ENCODE peak calls at places on chromosomes 6 and 20, in eight cellular contexts. M, T, U, B, C, S, R and W are unnamed samples.

GRCh38 chr6:27158316-27158643 is 89.2 kb upstream of the PRSS16 start:
- DNase-seq in M (no peak), T (no peak), U (no peak), B (no peak), C (no peak), S (no peak), R (no peak), W (no peak)

GRCh38 chr20:49406666-49407065 is 75.8 kb downstream of the KCNB1 start:
- DNase-seq in M (no peak), T (no peak), U (no peak), B (no peak), C (no peak), S (no peak), R (no peak), W (no peak)

GRCh38 chr20:50504231-50504823 is 5.9 kb upstream of the PTPN1 start:
- DNase-seq in M (no peak), T (no peak), U (no peak), B (no peak), C (no peak), S (no peak), R (no peak), W (no peak)

GRCh38 chr6:123925360-123925759 is 121.7 kb downstream of the NKAIN2 start:
- DNase-seq in M (no peak), T (no peak), U (no peak), B (no peak), C (no peak), S (no peak), R (no peak), W (no peak)

GRCh38 chr20:577167-577791 is 32.8 kb downstream of the TCF15 start:
- DNase-seq in M (no peak), T (no peak), U (no peak), B (no peak), C (no peak), S (no peak), R (no peak), W (no peak)

GRCh38 chr6:168007592-168008338 is 10.3 kb downstream of the KIF25 start:
- DNase-seq in M (peak; percentile 34), T (peak; percentile 79), U (no peak), B (no peak), C (no peak), S (no peak), R (no peak), W (peak; percentile 98)

GRCh38 chr6:170086639-170087420 is 204.0 kb downstream of the DLL1 start:
- DNase-seq in M (peak; percentile 10), T (no peak), U (peak; percentile 70), B (no peak), C (peak; percentile 7), S (peak; percentile 46), R (no peak), W (no peak)

GRCh38 chr6:62523630-62524029 is 237.6 kb upstream of the KHDRBS2 start:
- DNase-seq in M (no peak), T (no peak), U (no peak), B (no peak), C (no peak), S (no peak), R (no peak), W (no peak)

GRCh38 chr6:158408552-158409130 is 96.4 kb downstream of the TULP4 start:
- DNase-seq in M (peak; percentile 24), T (no peak), U (no peak), B (peak; percentile 25), C (peak; percentile 45), S (peak; percentile 79), R (no peak), W (no peak)

GRCh38 chr6:22826961-22827360 is 257.6 kb downstream of the HDGFL1 start:
- DNase-seq in M (no peak), T (no peak), U (no peak), B (no peak), C (no peak), S (no peak), R (no peak), W (no peak)

GRCh38 chr6:154928325-154928922 is 66.7 kb upstream of the TIAM2 start:
- DNase-seq in M (peak; percentile 55), T (peak; percentile 43), U (no peak), B (peak; percentile 81), C (peak; percentile 24), S (no peak), R (peak; percentile 70), W (no peak)

DNA sequence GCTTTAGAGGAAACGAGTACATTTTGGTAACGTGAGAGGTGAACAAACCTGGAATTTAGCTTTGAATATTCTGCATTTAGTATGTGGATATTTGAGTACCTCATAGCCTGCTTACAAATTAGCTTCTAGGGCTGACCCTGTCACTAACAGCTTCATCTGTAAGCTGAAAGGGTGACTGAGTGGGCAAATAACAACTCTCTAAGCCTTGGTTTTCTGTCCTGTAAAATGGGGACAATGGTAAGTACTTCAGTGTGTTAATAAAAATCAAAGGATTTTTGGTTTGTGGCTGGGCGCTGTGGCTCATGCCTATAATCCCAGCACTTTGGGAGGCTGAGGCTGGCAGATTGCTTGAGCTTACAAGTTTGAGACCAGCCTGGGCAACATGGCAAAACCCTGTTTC is 8.5 kb upstream of the GUCA1B start:
- DNase-seq in M (no peak), T (no peak), U (no peak), B (no peak), C (no peak), S (no peak), R (no peak), W (no peak)
- H3K4me3 ChIP-seq in M (no peak overlapping the region), T (no peak overlapping the region), U (no peak overlapping the region), B (no peak overlapping the region), C (no peak overlapping the region), S (no peak overlapping the region), R (no peak overlapping the region), W (no peak overlapping the region)

DNA sequence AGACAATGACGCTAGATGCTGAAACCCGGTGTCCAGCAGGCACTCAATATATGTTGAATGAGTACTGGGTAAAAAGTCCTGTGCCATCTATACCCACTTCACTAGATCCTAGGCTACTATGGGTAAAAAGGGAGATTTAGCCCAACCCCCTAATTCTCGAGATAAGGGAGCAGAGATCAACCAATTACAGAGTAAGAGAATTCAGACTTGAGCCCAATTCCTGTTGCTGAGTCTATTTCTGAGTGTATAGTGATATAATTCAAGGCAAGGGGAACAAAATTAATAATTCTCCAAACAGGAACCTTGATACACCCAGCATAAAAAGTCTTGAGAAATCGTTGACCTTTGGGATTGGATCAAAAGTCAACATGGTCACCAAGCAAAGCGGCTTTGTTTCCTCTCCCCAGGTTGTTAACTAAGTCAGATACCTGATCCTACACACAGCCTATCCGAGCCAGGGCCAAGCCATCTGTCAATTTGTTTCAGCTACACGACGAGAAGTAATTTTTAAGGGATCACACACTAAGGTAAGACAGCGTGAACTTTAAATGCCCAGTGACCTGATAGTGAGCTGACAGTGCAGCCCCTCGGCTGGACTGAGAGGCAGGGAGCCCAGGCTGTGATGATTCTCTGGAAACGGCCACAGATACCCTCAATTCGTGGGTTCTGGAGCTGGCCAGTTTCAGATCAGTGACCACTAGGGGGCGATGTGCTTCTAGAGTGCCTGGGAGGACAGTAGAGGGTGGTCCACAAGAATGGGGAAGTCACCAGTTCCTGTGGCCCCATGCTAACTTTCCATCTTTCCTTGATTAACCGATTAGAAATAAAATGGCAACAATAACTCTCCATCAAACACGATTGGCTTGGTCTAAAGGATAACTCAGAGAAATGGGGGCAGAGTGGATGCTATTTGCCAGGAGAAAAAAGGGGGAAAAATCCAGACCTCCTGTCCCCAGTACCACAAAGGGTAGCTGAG is 46.2 kb downstream of the SLC22A23 start:
- DNase-seq in M (peak; percentile 53), T (peak; percentile 20), U (no peak), B (peak; percentile 87), C (no peak), S (peak; percentile 57), R (peak; percentile 87), W (no peak)
- TF ChIP-seq CTCF in M (peak; percentile 62), T (peak; percentile 83), U (peak; percentile 16), B (peak; percentile 83), C (peak; percentile 41), S (peak; percentile 72), R (peak; percentile 65), W (peak; percentile 72)

GRCh38 chr6:137689377-137689776 is 177.7 kb upstream of the TNFAIP3 start:
- DNase-seq in M (no peak), T (no peak), U (no peak), B (no peak), C (no peak), S (no peak), R (no peak), W (no peak)

GRCh38 chr6:137690721-137691120 is 176.3 kb upstream of the TNFAIP3 start:
- DNase-seq in M (no peak), T (no peak), U (no peak), B (no peak), C (no peak), S (no peak), R (no peak), W (no peak)

GRCh38 chr6:137685798-137686197 is 181.3 kb upstream of the TNFAIP3 start:
- DNase-seq in M (no peak), T (no peak), U (no peak), B (no peak), C (no peak), S (no peak), R (no peak), W (no peak)

GRCh38 chr6:137690029-137690428 is 177.0 kb upstream of the TNFAIP3 start:
- DNase-seq in M (no peak), T (no peak), U (no peak), B (no peak), C (no peak), S (no peak), R (no peak), W (no peak)

DNA sequence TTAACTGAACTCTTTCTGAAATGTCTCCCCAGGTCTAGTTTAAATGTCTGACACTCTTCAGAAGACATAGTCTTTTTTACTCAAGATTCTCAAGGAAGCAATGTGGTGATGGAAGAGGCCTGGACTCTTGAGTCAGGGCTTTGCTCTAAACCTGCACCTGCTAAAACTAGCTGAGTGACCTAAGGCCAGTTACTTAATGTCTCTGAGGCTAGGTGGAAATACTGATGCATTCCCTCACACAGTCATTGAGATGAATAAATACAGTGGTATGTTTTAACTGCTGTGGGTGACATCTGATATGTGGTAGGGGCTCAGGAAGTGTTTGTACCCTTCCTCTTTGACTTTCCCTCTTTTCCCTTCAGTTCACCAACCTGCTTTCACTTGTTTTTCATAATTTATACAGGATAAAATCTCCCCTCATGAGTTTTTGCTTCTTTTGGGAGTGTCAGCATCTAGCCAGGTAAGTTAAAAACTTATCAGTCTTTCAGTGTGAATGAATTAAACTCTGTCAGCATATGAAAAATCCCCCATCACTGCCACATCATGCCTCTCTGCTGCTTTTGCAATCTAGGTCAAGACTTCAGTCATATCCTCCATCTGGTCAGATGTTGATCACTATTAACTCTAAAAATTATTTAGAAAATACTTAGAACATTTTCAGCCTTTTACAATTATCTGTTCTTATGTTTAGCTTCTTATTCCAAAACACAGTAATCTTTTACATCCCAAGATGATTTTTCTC is 178.7 kb upstream of the TNFAIP3 start:
- DNase-seq in M (no peak), T (no peak), U (no peak), B (no peak), C (no peak), S (no peak), R (no peak), W (no peak)
- H3K4me3 ChIP-seq in M (no peak overlapping the region), T (no peak overlapping the region), U (no peak overlapping the region), B (no peak overlapping the region), C (no peak overlapping the region), S (no peak overlapping the region), R (no peak overlapping the region), W (no peak overlapping the region)

GRCh38 chr6:12311106-12311505 is 20.9 kb downstream of the EDN1 start:
- DNase-seq in M (no peak), T (no peak), U (no peak), B (no peak), C (no peak), S (no peak), R (no peak), W (no peak)
- TF ChIP-seq CTCF in M (no peak), T (peak; percentile 60), U (no peak), B (peak; percentile 20), C (no peak), S (no peak), R (no peak), W (no peak)

GRCh38 chr20:31675828-31676533 is 38.3 kb downstream of the COX4I2 start:
- DNase-seq in M (no peak), T (no peak), U (peak; percentile 80), B (peak; percentile 29), C (no peak), S (no peak), R (peak; percentile 40), W (no peak)
- H3K4me3 ChIP-seq in M (no peak overlapping the region), T (no peak overlapping the region), U (peak overlapping the region; percentile 71), B (no peak overlapping the region), C (no peak overlapping the region), S (peak overlapping the region; percentile 17), R (no peak overlapping the region), W (no peak overlapping the region)